ENCODE peak calls at places on chromosome 1, in seven cellular contexts. One of them, this sample, is unnamed.
A peak's percentile ranks its signal among the peaks of the same experiment; 100 is the strongest.

GRCh38 chr1:85417017-85417416 is 47.9 kb downstream of the DDAH1 start:
- DNase-seq in endodermal cell: no peak
- DNase-seq in A549: no peak
- DNase-seq in left ventricle myocardium inferior: no peak
- DNase-seq in CD8-positive, alpha-beta memory T cell: no peak
- DNase-seq in AG04450: no peak
- DNase-seq in MG63: no peak
- DNase-seq in this sample: no peak

GRCh38 chr1:22833699-22834098 is 123.1 kb downstream of the EPHB2 start:
- DNase-seq in endodermal cell: no peak
- DNase-seq in A549: no peak
- DNase-seq in left ventricle myocardium inferior: no peak
- DNase-seq in CD8-positive, alpha-beta memory T cell: no peak
- DNase-seq in AG04450: no peak
- DNase-seq in MG63: no peak
- DNase-seq in this sample: no peak

GRCh38 chr1:53592985-53593757 is 134.0 kb downstream of the DMRTB1 start:
- DNase-seq in endodermal cell: no peak
- DNase-seq in A549: no peak
- DNase-seq in left ventricle myocardium inferior: no peak
- DNase-seq in CD8-positive, alpha-beta memory T cell: no peak
- DNase-seq in AG04450: no peak
- DNase-seq in MG63: no peak
- DNase-seq in this sample: no peak

GRCh38 chr1:52632732-52633290 is at the start of gene SHISAL2A:
- DNase-seq in endodermal cell: peak; percentile 87
- DNase-seq in A549: no peak
- DNase-seq in left ventricle myocardium inferior: peak; percentile 31
- DNase-seq in CD8-positive, alpha-beta memory T cell: peak; percentile 50
- DNase-seq in AG04450: no peak
- DNase-seq in MG63: no peak
- DNase-seq in this sample: peak; percentile 24

GRCh38 chr1:35592991-35593769 is 20.1 kb downstream of the TFAP2E start:
- DNase-seq in endodermal cell: no peak
- DNase-seq in A549: no peak
- DNase-seq in left ventricle myocardium inferior: no peak
- DNase-seq in CD8-positive, alpha-beta memory T cell: no peak
- DNase-seq in AG04450: no peak
- DNase-seq in MG63: no peak
- DNase-seq in this sample: no peak

GRCh38 chr1:16628361-16629111 is 15.2 kb upstream of the NBPF1 start:
- DNase-seq in endodermal cell: peak; percentile 74
- DNase-seq in A549: no peak
- DNase-seq in left ventricle myocardium inferior: no peak
- DNase-seq in CD8-positive, alpha-beta memory T cell: no peak
- DNase-seq in AG04450: no peak
- DNase-seq in MG63: no peak
- DNase-seq in this sample: peak; percentile 32

GRCh38 chr1:153537376-153537730 is 1.6 kb upstream of the S100A6 start:
- DNase-seq in endodermal cell: no peak
- DNase-seq in A549: no peak
- DNase-seq in left ventricle myocardium inferior: no peak
- DNase-seq in CD8-positive, alpha-beta memory T cell: no peak
- DNase-seq in AG04450: no peak
- DNase-seq in MG63: no peak
- DNase-seq in this sample: peak; percentile 29

GRCh38 chr1:37434292-37434907 is 40.0 kb upstream of the ZC3H12A start:
- DNase-seq in endodermal cell: peak; percentile 94
- DNase-seq in A549: peak; percentile 50
- DNase-seq in left ventricle myocardium inferior: peak; percentile 59
- DNase-seq in CD8-positive, alpha-beta memory T cell: peak; percentile 60
- DNase-seq in AG04450: no peak
- DNase-seq in MG63: peak; percentile 48
- DNase-seq in this sample: peak; percentile 64

GRCh38 chr1:203929741-203930309 is 68.4 kb downstream of the SNRPE start:
- DNase-seq in endodermal cell: no peak
- DNase-seq in A549: no peak
- DNase-seq in left ventricle myocardium inferior: no peak
- DNase-seq in CD8-positive, alpha-beta memory T cell: no peak
- DNase-seq in AG04450: no peak
- DNase-seq in MG63: no peak
- DNase-seq in this sample: no peak

GRCh38 chr1:27773732-27774445 is 870 bp downstream of the STX12 start:
- DNase-seq in endodermal cell: no peak
- DNase-seq in A549: peak; percentile 4
- DNase-seq in left ventricle myocardium inferior: no peak
- DNase-seq in CD8-positive, alpha-beta memory T cell: peak; percentile 21
- DNase-seq in AG04450: no peak
- DNase-seq in MG63: no peak
- DNase-seq in this sample: no peak

GRCh38 chr1:203361843-203362524 is 11.1 kb upstream of the FMOD start:
- DNase-seq in endodermal cell: no peak
- DNase-seq in A549: peak; percentile 19
- DNase-seq in left ventricle myocardium inferior: no peak
- DNase-seq in CD8-positive, alpha-beta memory T cell: no peak
- DNase-seq in AG04450: no peak
- DNase-seq in MG63: peak; percentile 65
- DNase-seq in this sample: no peak

GRCh38 chr1:178374016-178374415 is 122.7 kb downstream of the CLEC20A start:
- DNase-seq in endodermal cell: no peak
- DNase-seq in A549: no peak
- DNase-seq in left ventricle myocardium inferior: no peak
- DNase-seq in CD8-positive, alpha-beta memory T cell: no peak
- DNase-seq in AG04450: no peak
- DNase-seq in MG63: no peak
- DNase-seq in this sample: no peak

GRCh38 chr1:147072371-147073061 is 99.8 kb downstream of the PRKAB2 start:
- DNase-seq in endodermal cell: peak; percentile 77
- DNase-seq in A549: no peak
- DNase-seq in left ventricle myocardium inferior: no peak
- DNase-seq in CD8-positive, alpha-beta memory T cell: no peak
- DNase-seq in AG04450: no peak
- DNase-seq in MG63: no peak
- DNase-seq in this sample: no peak

GRCh38 chr1:30523055-30524020 is 200.0 kb downstream of the MATN1 start:
- DNase-seq in endodermal cell: peak; percentile 15
- DNase-seq in A549: peak; percentile 28
- DNase-seq in left ventricle myocardium inferior: peak; percentile 33
- DNase-seq in CD8-positive, alpha-beta memory T cell: no peak
- DNase-seq in AG04450: no peak
- DNase-seq in MG63: peak; percentile 85
- DNase-seq in this sample: no peak

GRCh38 chr1:30520461-30520860 is 202.9 kb downstream of the MATN1 start:
- DNase-seq in endodermal cell: peak; percentile 5
- DNase-seq in A549: no peak
- DNase-seq in left ventricle myocardium inferior: no peak
- DNase-seq in CD8-positive, alpha-beta memory T cell: no peak
- DNase-seq in AG04450: no peak
- DNase-seq in MG63: peak; percentile 75
- DNase-seq in this sample: no peak

GRCh38 chr1:30519201-30519763 is 204.1 kb downstream of the MATN1 start:
- DNase-seq in endodermal cell: no peak
- DNase-seq in A549: no peak
- DNase-seq in left ventricle myocardium inferior: no peak
- DNase-seq in CD8-positive, alpha-beta memory T cell: no peak
- DNase-seq in AG04450: no peak
- DNase-seq in MG63: no peak
- DNase-seq in this sample: no peak

GRCh38 chr1:30522031-30523004 is 201.1 kb downstream of the MATN1 start:
- DNase-seq in endodermal cell: peak; percentile 42
- DNase-seq in A549: no peak
- DNase-seq in left ventricle myocardium inferior: peak; percentile 82
- DNase-seq in CD8-positive, alpha-beta memory T cell: no peak
- DNase-seq in AG04450: no peak
- DNase-seq in MG63: peak; percentile 91
- DNase-seq in this sample: no peak

DNA sequence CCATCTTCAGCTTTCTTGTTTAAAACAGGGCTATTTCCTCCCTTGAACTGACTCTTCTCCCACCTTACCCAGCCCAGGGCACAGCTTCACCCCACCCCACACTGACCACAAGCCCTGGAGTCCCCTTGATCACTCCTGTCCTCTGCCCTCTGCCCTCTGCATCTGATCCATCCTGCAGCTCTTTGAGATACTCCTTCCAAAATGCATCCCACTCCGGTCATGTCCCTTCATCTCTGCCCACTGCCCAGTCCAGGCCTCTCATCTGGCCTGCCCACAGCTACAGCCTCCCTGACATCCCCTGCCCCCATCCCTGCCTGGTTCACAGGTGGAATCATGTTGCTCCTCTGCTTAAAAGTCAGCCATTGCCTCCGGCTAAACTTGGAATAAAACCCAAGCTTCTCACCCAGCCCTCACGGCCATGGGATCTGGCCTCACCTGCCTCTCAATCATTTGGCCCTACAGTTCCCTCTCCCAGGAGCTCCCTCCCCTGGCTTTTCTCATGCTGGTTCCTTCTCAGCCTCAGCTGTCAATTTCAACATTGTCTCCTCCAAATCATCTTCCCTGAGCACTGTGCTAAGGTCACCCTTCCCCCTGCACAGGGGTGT is 202.0 kb downstream of the MATN1 start:
- DNase-seq in endodermal cell: peak; percentile 30
- DNase-seq in A549: no peak
- DNase-seq in left ventricle myocardium inferior: no peak
- DNase-seq in CD8-positive, alpha-beta memory T cell: no peak
- DNase-seq in AG04450: no peak
- DNase-seq in MG63: no peak
- DNase-seq in this sample: no peak
- H3K9me3 ChIP-seq in endodermal cell: no peaks in the 10 kb centered on the region
- H3K9me3 ChIP-seq in A549: no peaks in the 10 kb centered on the region
- H3K9me3 ChIP-seq in left ventricle myocardium inferior: no peaks in the 10 kb centered on the region
- H3K9me3 ChIP-seq in CD8-positive, alpha-beta memory T cell: no peaks in the 10 kb centered on the region
- H3K9me3 ChIP-seq in AG04450: no peaks in the 10 kb centered on the region
- H3K9me3 ChIP-seq in MG63: no peaks in the 10 kb centered on the region
- H3K9me3 ChIP-seq in this sample: no peaks in the 10 kb centered on the region

DNA sequence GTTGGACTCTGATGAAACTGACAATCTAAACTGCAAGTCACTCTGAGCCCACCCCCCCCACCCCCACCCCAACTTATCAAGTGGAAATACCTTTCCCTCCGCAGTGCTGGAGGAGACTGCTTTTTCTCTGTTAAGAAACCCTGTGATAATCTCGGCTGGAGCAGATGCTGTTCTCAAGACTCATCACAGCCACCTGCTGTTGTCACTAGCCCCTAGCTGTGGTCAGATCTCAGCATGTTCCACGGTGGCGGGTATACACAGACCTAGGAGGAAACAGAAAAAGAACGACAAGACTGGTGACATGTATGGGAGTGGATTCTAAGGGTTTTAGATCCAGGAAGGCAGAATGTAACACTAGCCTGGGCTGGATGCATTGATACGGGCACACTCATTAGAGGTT is 2.3 kb downstream of the ACTL8 start:
- DNase-seq in endodermal cell: no peak
- DNase-seq in A549: no peak
- DNase-seq in left ventricle myocardium inferior: no peak
- DNase-seq in CD8-positive, alpha-beta memory T cell: no peak
- DNase-seq in AG04450: no peak
- DNase-seq in MG63: no peak
- DNase-seq in this sample: no peak
- H3K9me3 ChIP-seq in endodermal cell: peaks cover 49% of the 10 kb centered on the region
- H3K9me3 ChIP-seq in A549: peaks cover 28% of the 10 kb centered on the region
- H3K9me3 ChIP-seq in left ventricle myocardium inferior: peaks cover 82% of the 10 kb centered on the region
- H3K9me3 ChIP-seq in CD8-positive, alpha-beta memory T cell: peaks cover 18% of the 10 kb centered on the region
- H3K9me3 ChIP-seq in AG04450: peaks cover 34% of the 10 kb centered on the region
- H3K9me3 ChIP-seq in MG63: peaks cover 20% of the 10 kb centered on the region
- H3K9me3 ChIP-seq in this sample: peaks cover 7% of the 10 kb centered on the region

DNA sequence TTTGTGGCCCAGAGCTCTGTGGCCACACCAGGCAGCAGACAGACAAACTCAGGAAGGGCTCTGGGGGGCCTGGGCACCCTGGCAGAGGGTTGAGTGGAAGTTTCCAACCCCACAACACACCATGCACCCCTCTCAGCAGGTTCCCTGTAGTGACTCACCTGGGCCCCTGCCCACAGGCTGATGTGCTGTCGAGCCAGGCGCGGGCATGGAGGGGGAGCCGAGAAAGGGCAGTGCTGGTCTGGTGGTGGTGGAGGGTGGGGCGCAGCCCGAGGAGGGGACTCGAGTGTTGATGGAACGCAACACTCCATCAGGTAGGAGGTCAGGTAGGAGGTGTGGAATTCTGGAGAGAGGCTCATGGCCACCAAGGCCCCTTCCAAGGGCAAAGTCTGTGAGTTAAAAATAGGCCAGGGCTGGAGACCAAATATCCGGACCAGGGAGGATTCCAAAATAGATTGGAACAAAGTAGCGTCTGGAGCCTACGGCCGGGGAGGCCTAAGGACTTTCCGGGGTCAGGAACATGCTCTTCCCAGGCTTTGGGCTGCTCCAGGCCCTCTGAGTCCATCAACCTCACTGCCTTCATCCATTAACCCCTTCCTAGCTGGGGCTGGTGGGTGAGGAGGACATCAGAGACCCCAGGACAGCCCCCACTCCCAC is 191.5 kb upstream of the AJAP1 start:
- DNase-seq in endodermal cell: no peak
- DNase-seq in A549: no peak
- DNase-seq in left ventricle myocardium inferior: no peak
- DNase-seq in CD8-positive, alpha-beta memory T cell: no peak
- DNase-seq in AG04450: no peak
- DNase-seq in MG63: no peak
- DNase-seq in this sample: no peak
- H3K9me3 ChIP-seq in endodermal cell: no peaks in the 10 kb centered on the region
- H3K9me3 ChIP-seq in A549: no peaks in the 10 kb centered on the region
- H3K9me3 ChIP-seq in left ventricle myocardium inferior: peaks cover 8% of the 10 kb centered on the region
- H3K9me3 ChIP-seq in CD8-positive, alpha-beta memory T cell: no peaks in the 10 kb centered on the region
- H3K9me3 ChIP-seq in AG04450: peaks cover 78% of the 10 kb centered on the region
- H3K9me3 ChIP-seq in MG63: no peaks in the 10 kb centered on the region
- H3K9me3 ChIP-seq in this sample: no peaks in the 10 kb centered on the region

GRCh38 chr1:234132799-234133198 is 228.3 kb downstream of the SLC35F3 start:
- DNase-seq in endodermal cell: no peak
- DNase-seq in A549: no peak
- DNase-seq in left ventricle myocardium inferior: no peak
- DNase-seq in CD8-positive, alpha-beta memory T cell: no peak
- DNase-seq in AG04450: no peak
- DNase-seq in MG63: no peak
- DNase-seq in this sample: no peak

GRCh38 chr1:234134878-234135277 is 230.4 kb downstream of the SLC35F3 start:
- DNase-seq in endodermal cell: no peak
- DNase-seq in A549: no peak
- DNase-seq in left ventricle myocardium inferior: no peak
- DNase-seq in CD8-positive, alpha-beta memory T cell: no peak
- DNase-seq in AG04450: no peak
- DNase-seq in MG63: no peak
- DNase-seq in this sample: no peak

GRCh38 chr1:234139966-234140365 is 233.3 kb upstream of the COA6 start:
- DNase-seq in endodermal cell: no peak
- DNase-seq in A549: peak; percentile 93
- DNase-seq in left ventricle myocardium inferior: no peak
- DNase-seq in CD8-positive, alpha-beta memory T cell: no peak
- DNase-seq in AG04450: no peak
- DNase-seq in MG63: peak; percentile 88
- DNase-seq in this sample: no peak

GRCh38 chr1:234136073-234136472 is 231.6 kb downstream of the SLC35F3 start:
- DNase-seq in endodermal cell: no peak
- DNase-seq in A549: no peak
- DNase-seq in left ventricle myocardium inferior: no peak
- DNase-seq in CD8-positive, alpha-beta memory T cell: no peak
- DNase-seq in AG04450: no peak
- DNase-seq in MG63: no peak
- DNase-seq in this sample: no peak

GRCh38 chr1:234135501-234135900 is 231.0 kb downstream of the SLC35F3 start:
- DNase-seq in endodermal cell: no peak
- DNase-seq in A549: no peak
- DNase-seq in left ventricle myocardium inferior: no peak
- DNase-seq in CD8-positive, alpha-beta memory T cell: no peak
- DNase-seq in AG04450: no peak
- DNase-seq in MG63: no peak
- DNase-seq in this sample: no peak
- H3K9me3 ChIP-seq in endodermal cell: no peaks in the 10 kb centered on the region
- H3K9me3 ChIP-seq in A549: no peaks in the 10 kb centered on the region
- H3K9me3 ChIP-seq in left ventricle myocardium inferior: no peaks in the 10 kb centered on the region
- H3K9me3 ChIP-seq in CD8-positive, alpha-beta memory T cell: no peaks in the 10 kb centered on the region
- H3K9me3 ChIP-seq in AG04450: no peaks in the 10 kb centered on the region
- H3K9me3 ChIP-seq in MG63: no peaks in the 10 kb centered on the region
- H3K9me3 ChIP-seq in this sample: no peaks in the 10 kb centered on the region